ENCODE peak calls at places on chromosomes 4 and X, in eight cellular contexts. One of them, this sample, is unnamed.

GRCh38 chr4:189162073-189162789 is 778.4 kb upstream of the FRG1 start:
- DNase-seq in cardiac muscle cell: no peak
- DNase-seq in BJ: no peak
- DNase-seq in hepatocyte: no peak
- DNase-seq in fibroblast of pulmonary artery: no peak
- DNase-seq in progenitor cell of endocrine pancreas: no peak
- DNase-seq in breast epithelium: no peak
- DNase-seq in lower leg skin: no peak
- DNase-seq in this sample: no peak

GRCh38 chrX:93580634-93581033 is 92.7 kb downstream of the NAP1L3 start:
- DNase-seq in progenitor cell of endocrine pancreas: no peak
- DNase-seq in cardiac muscle cell: no peak
- DNase-seq in breast epithelium: no peak
- DNase-seq in fibroblast of pulmonary artery: no peak
- DNase-seq in BJ: no peak
- DNase-seq in hepatocyte: no peak
- DNase-seq in lower leg skin: no peak
- DNase-seq in this sample: no peak

GRCh38 chrX:39309018-39309620 is 507.9 kb downstream of the MID1IP1 start:
- DNase-seq in cardiac muscle cell: no peak
- DNase-seq in progenitor cell of endocrine pancreas: no peak
- DNase-seq in lower leg skin: peak; percentile 37
- DNase-seq in fibroblast of pulmonary artery: peak; percentile 69
- DNase-seq in BJ: no peak
- DNase-seq in hepatocyte: peak; percentile 30
- DNase-seq in breast epithelium: peak; percentile 56
- DNase-seq in this sample: no peak

GRCh38 chr4:113952452-113953029 is 26.9 kb downstream of the ARSJ start:
- DNase-seq in breast epithelium: no peak
- DNase-seq in lower leg skin: no peak
- DNase-seq in BJ: no peak
- DNase-seq in cardiac muscle cell: peak; percentile 63
- DNase-seq in hepatocyte: peak; percentile 62
- DNase-seq in fibroblast of pulmonary artery: peak; percentile 75
- DNase-seq in progenitor cell of endocrine pancreas: peak; percentile 32
- DNase-seq in this sample: no peak

GRCh38 chr4:184613405-184613804 is 35.8 kb downstream of the CASP3 start:
- DNase-seq in lower leg skin: no peak
- DNase-seq in hepatocyte: no peak
- DNase-seq in fibroblast of pulmonary artery: no peak
- DNase-seq in BJ: no peak
- DNase-seq in breast epithelium: no peak
- DNase-seq in cardiac muscle cell: no peak
- DNase-seq in progenitor cell of endocrine pancreas: no peak
- DNase-seq in this sample: no peak

GRCh38 chr4:147732516-147733193 is 767 bp downstream of the ARHGAP10 start:
- DNase-seq in progenitor cell of endocrine pancreas: peak; percentile 29
- DNase-seq in hepatocyte: peak; percentile 64
- DNase-seq in lower leg skin: peak; percentile 88
- DNase-seq in fibroblast of pulmonary artery: no peak
- DNase-seq in BJ: no peak
- DNase-seq in breast epithelium: no peak
- DNase-seq in cardiac muscle cell: peak; percentile 75
- DNase-seq in this sample: no peak

GRCh38 chrX:150704030-150704613 is 10.9 kb downstream of the MTMR1 start:
- DNase-seq in fibroblast of pulmonary artery: peak; percentile 75
- DNase-seq in progenitor cell of endocrine pancreas: no peak
- DNase-seq in hepatocyte: no peak
- DNase-seq in BJ: no peak
- DNase-seq in lower leg skin: no peak
- DNase-seq in breast epithelium: no peak
- DNase-seq in cardiac muscle cell: no peak
- DNase-seq in this sample: no peak

GRCh38 chrX:40262641-40263560 is 165.1 kb upstream of the BCOR start:
- DNase-seq in breast epithelium: peak; percentile 30
- DNase-seq in BJ: peak; percentile 16
- DNase-seq in hepatocyte: peak; percentile 32
- DNase-seq in progenitor cell of endocrine pancreas: no peak
- DNase-seq in cardiac muscle cell: peak; percentile 24
- DNase-seq in lower leg skin: no peak
- DNase-seq in fibroblast of pulmonary artery: peak; percentile 68
- DNase-seq in this sample: no peak

GRCh38 chrX:136880452-136881013 is at the start of gene RBMX:
- DNase-seq in fibroblast of pulmonary artery: peak; percentile 96
- DNase-seq in lower leg skin: peak; percentile 98
- DNase-seq in breast epithelium: peak; percentile 85
- DNase-seq in progenitor cell of endocrine pancreas: peak; percentile 74
- DNase-seq in hepatocyte: peak; percentile 91
- DNase-seq in cardiac muscle cell: peak; percentile 92
- DNase-seq in BJ: peak; percentile 64
- DNase-seq in this sample: peak; percentile 70

DNA sequence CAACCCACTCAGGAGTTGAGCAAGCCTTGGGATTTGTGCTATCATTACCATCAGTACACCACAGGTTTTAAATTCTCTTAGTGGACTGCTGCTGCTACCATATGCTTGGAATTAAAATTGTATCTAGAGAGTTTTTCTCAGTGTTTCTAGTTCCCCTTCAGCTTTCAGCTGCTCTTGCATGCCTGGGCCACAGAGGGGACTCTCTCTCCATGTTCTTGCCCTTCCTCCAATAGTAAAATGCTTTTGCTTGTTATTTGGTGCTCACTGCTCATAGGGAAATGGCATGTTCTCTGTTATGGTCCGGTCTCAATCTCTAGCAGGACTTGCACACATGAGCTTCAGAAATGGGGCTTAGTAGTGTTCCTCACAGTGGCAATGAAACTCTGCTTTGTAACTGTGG is 101.9 kb downstream of the IGSF1 start:
- DNase-seq in lower leg skin: no peak
- DNase-seq in fibroblast of pulmonary artery: no peak
- DNase-seq in cardiac muscle cell: peak; percentile 4
- DNase-seq in hepatocyte: no peak
- DNase-seq in BJ: no peak
- DNase-seq in breast epithelium: no peak
- DNase-seq in progenitor cell of endocrine pancreas: no peak
- DNase-seq in this sample: no peak
- TF ChIP-seq CTCF in lower leg skin: no peak
- TF ChIP-seq CTCF in fibroblast of pulmonary artery: no peak
- TF ChIP-seq CTCF in cardiac muscle cell: no peak
- TF ChIP-seq CTCF in hepatocyte: no peak
- TF ChIP-seq CTCF in BJ: no peak
- TF ChIP-seq CTCF in breast epithelium: no peak
- TF ChIP-seq CTCF in progenitor cell of endocrine pancreas: peak; percentile 39
- TF ChIP-seq CTCF in this sample: no peak

DNA sequence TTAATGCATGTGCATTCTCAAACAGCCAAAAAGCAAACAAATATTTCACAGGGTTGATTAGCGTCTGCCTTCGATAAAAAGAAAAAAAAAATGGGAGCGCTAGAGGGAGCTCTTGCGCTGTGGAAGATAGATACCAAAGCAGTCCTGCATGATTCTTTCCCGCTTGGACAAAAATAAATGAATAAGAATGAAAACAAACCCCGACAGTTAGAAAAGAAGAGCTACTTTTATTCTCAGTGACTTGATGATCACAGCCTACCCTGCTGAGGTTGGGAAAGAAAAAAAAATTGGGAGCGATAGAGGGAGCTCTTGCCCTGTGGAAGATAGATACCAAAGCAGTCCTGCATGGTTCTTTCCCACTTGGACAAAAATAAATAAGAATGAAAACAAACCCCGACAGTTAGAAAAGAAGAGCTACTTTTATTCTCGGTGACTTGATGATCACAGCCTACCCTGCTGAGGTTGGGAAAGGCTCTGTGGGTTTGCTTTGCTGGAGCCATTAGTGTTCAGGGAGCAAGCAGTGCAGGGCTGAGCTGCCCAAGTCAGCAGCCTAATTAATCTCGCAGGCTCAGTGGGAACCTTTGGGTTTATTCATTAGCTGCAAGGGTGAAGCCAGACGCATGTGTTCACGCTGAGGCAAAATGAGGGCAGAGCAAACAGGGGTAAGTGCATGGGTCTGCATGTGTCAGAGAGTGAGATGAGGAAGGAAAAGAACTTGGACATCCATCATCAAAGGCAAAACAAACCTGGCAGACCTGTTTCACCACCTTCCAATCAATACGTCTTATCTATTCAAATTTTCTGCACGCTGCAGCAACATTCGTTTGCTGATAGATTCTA is 249.3 kb upstream of the PRKX start:
- DNase-seq in lower leg skin: no peak
- DNase-seq in progenitor cell of endocrine pancreas: peak; percentile 27
- DNase-seq in BJ: no peak
- DNase-seq in hepatocyte: peak; percentile 61
- DNase-seq in cardiac muscle cell: peak; percentile 45
- DNase-seq in breast epithelium: no peak
- DNase-seq in fibroblast of pulmonary artery: peak; percentile 11
- DNase-seq in this sample: no peak
- TF ChIP-seq CTCF in lower leg skin: no peak
- TF ChIP-seq CTCF in progenitor cell of endocrine pancreas: peak; percentile 84
- TF ChIP-seq CTCF in BJ: peak; percentile 58
- TF ChIP-seq CTCF in hepatocyte: peak; percentile 79
- TF ChIP-seq CTCF in cardiac muscle cell: peak; percentile 49
- TF ChIP-seq CTCF in breast epithelium: no peak
- TF ChIP-seq CTCF in fibroblast of pulmonary artery: peak; percentile 43
- TF ChIP-seq CTCF in this sample: no peak

DNA sequence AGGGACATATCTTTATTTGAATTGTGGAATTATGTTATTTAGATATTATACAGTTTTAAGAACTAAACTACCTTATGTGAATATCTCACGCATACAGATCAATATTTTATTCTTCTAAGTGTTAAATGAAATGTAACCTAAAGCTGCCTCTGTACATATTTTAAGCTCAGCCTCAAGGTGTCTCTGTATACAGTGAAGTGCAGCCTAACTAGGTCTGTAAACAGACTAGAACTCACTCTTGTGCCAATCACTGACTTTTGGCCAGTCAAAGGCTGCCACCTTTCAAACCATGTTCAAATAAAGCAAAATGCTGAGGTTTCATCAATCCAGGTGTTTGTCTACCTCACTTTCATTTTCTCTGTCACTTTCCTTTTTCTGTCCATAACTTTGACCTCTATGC is 1074.5 kb upstream of the PRKX start:
- DNase-seq in progenitor cell of endocrine pancreas: no peak
- DNase-seq in hepatocyte: no peak
- DNase-seq in lower leg skin: no peak
- DNase-seq in fibroblast of pulmonary artery: no peak
- DNase-seq in breast epithelium: no peak
- DNase-seq in cardiac muscle cell: no peak
- DNase-seq in BJ: no peak
- DNase-seq in this sample: no peak
- TF ChIP-seq CTCF in progenitor cell of endocrine pancreas: no peak
- TF ChIP-seq CTCF in hepatocyte: no peak
- TF ChIP-seq CTCF in lower leg skin: no peak
- TF ChIP-seq CTCF in fibroblast of pulmonary artery: no peak
- TF ChIP-seq CTCF in breast epithelium: no peak
- TF ChIP-seq CTCF in cardiac muscle cell: no peak
- TF ChIP-seq CTCF in BJ: no peak
- TF ChIP-seq CTCF in this sample: no peak

GRCh38 chr4:5899396-5899795 is 6.5 kb upstream of the CRMP1 start:
- DNase-seq in BJ: no peak
- DNase-seq in fibroblast of pulmonary artery: no peak
- DNase-seq in breast epithelium: no peak
- DNase-seq in progenitor cell of endocrine pancreas: no peak
- DNase-seq in hepatocyte: no peak
- DNase-seq in cardiac muscle cell: no peak
- DNase-seq in lower leg skin: no peak
- DNase-seq in this sample: no peak
- TF ChIP-seq CTCF in BJ: no peak
- TF ChIP-seq CTCF in fibroblast of pulmonary artery: no peak
- TF ChIP-seq CTCF in breast epithelium: no peak
- TF ChIP-seq CTCF in progenitor cell of endocrine pancreas: no peak
- TF ChIP-seq CTCF in hepatocyte: no peak
- TF ChIP-seq CTCF in cardiac muscle cell: no peak
- TF ChIP-seq CTCF in lower leg skin: no peak
- TF ChIP-seq CTCF in this sample: no peak

GRCh38 chrX:36963069-36963808 is 44.9 kb upstream of the FAM47C start:
- DNase-seq in breast epithelium: no peak
- DNase-seq in fibroblast of pulmonary artery: no peak
- DNase-seq in lower leg skin: no peak
- DNase-seq in cardiac muscle cell: no peak
- DNase-seq in BJ: no peak
- DNase-seq in progenitor cell of endocrine pancreas: no peak
- DNase-seq in hepatocyte: no peak
- DNase-seq in this sample: no peak

GRCh38 chrX:36961590-36961989 is 46.6 kb upstream of the FAM47C start:
- DNase-seq in lower leg skin: no peak
- DNase-seq in breast epithelium: no peak
- DNase-seq in cardiac muscle cell: no peak
- DNase-seq in progenitor cell of endocrine pancreas: no peak
- DNase-seq in hepatocyte: no peak
- DNase-seq in BJ: no peak
- DNase-seq in fibroblast of pulmonary artery: no peak
- DNase-seq in this sample: no peak

DNA sequence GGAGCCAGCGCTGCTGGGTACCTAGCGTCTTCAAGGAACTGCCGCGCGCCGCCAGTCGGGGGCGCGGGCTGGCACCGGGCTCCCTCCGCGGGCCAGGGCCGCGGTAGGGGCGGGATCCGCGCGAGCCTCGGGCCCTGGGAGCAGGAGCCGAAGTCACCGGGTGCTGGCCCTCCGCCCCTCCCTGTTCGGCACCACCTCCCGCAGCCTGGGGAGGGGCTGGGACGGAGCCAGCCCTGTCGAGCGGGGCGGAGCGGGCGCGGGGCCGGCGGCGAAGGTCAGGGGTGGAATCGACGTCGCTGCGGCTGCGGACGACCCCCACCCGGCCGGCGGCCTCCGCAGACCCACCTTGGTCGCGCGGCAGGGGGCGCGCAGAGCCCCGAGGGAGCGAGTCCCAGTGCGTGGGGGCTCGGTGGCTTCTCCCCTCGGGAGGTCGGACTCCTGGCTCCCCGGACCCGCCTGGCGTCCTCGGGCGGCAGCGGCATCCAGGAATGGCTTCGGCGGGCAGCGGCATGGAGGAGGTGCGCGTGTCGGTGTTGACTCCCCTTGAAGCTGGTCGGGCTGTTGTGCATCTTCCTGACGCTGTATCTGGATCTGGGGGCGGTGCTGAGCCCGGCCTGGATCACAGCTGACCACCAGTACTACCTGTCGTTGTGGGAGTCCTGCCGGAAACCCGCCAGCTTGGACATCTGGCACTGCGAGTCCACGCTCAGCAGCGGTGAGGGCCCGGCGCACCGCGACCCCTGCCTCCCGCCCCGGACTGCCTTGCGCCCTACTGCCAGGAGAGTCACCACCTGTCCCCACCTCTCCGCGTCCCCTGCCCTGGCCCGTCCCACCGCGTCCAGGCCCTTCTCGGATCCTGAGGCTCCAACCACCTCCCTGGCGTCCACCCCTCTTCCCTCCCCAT is 50.5 kb upstream of the FAM47C start:
- DNase-seq in hepatocyte: peak; percentile 70
- DNase-seq in progenitor cell of endocrine pancreas: peak; percentile 44
- DNase-seq in BJ: no peak
- DNase-seq in breast epithelium: no peak
- DNase-seq in lower leg skin: no peak
- DNase-seq in fibroblast of pulmonary artery: no peak
- DNase-seq in cardiac muscle cell: peak; percentile 79
- DNase-seq in this sample: no peak
- TF ChIP-seq CTCF in hepatocyte: peak; percentile 28
- TF ChIP-seq CTCF in progenitor cell of endocrine pancreas: peak; percentile 50
- TF ChIP-seq CTCF in BJ: no peak
- TF ChIP-seq CTCF in breast epithelium: no peak
- TF ChIP-seq CTCF in lower leg skin: no peak
- TF ChIP-seq CTCF in fibroblast of pulmonary artery: no peak
- TF ChIP-seq CTCF in cardiac muscle cell: peak; percentile 12
- TF ChIP-seq CTCF in this sample: no peak